ENCODE peak calls at places on chromosomes 2 and 18, in seven cellular contexts. One of them, this sample, is unnamed.

GRCh38 chr2:5695641-5696350 is 3.6 kb downstream of the SOX11 start:
- DNase-seq in Panc1: no peak
- DNase-seq in stimulated activated CD4-positive, alpha-beta T cell treated with anti-CD3 and anti-CD28 coated beads, Interleukin-2, amount 100 ng/mL, for 48 hours: no peak
- DNase-seq in kidney tubule cell: peak; percentile 33
- DNase-seq in fibroblast of the aortic adventitia: no peak
- DNase-seq in EL: no peak
- DNase-seq in RPMI7951: no peak
- DNase-seq in this sample: peak; percentile 27

GRCh38 chr2:71792926-71793761 is 339.8 kb downstream of the DYSF start:
- DNase-seq in EL: peak; percentile 65
- DNase-seq in kidney tubule cell: no peak
- DNase-seq in Panc1: no peak
- DNase-seq in stimulated activated CD4-positive, alpha-beta T cell treated with anti-CD3 and anti-CD28 coated beads, Interleukin-2, amount 100 ng/mL, for 48 hours: no peak
- DNase-seq in RPMI7951: peak; percentile 74
- DNase-seq in fibroblast of the aortic adventitia: no peak
- DNase-seq in this sample: peak; percentile 47

GRCh38 chr18:50075772-50076171 is 119.2 kb downstream of the MYO5B start:
- DNase-seq in RPMI7951: no peak
- DNase-seq in EL: no peak
- DNase-seq in fibroblast of the aortic adventitia: no peak
- DNase-seq in Panc1: no peak
- DNase-seq in stimulated activated CD4-positive, alpha-beta T cell treated with anti-CD3 and anti-CD28 coated beads, Interleukin-2, amount 100 ng/mL, for 48 hours: no peak
- DNase-seq in kidney tubule cell: peak; percentile 61
- DNase-seq in this sample: no peak

GRCh38 chr2:9143264-9143815 is 63.3 kb upstream of the ASAP2 start:
- DNase-seq in stimulated activated CD4-positive, alpha-beta T cell treated with anti-CD3 and anti-CD28 coated beads, Interleukin-2, amount 100 ng/mL, for 48 hours: no peak
- DNase-seq in EL: no peak
- DNase-seq in RPMI7951: no peak
- DNase-seq in fibroblast of the aortic adventitia: no peak
- DNase-seq in Panc1: no peak
- DNase-seq in kidney tubule cell: no peak
- DNase-seq in this sample: no peak

GRCh38 chr2:40746150-40746549 is 294.3 kb upstream of the SLC8A1 start:
- DNase-seq in Panc1: no peak
- DNase-seq in EL: no peak
- DNase-seq in RPMI7951: peak; percentile 82
- DNase-seq in kidney tubule cell: no peak
- DNase-seq in stimulated activated CD4-positive, alpha-beta T cell treated with anti-CD3 and anti-CD28 coated beads, Interleukin-2, amount 100 ng/mL, for 48 hours: no peak
- DNase-seq in fibroblast of the aortic adventitia: no peak
- DNase-seq in this sample: no peak

GRCh38 chr2:234463626-234464290 is 33.1 kb downstream of the ARL4C start:
- DNase-seq in Panc1: peak; percentile 38
- DNase-seq in kidney tubule cell: no peak
- DNase-seq in fibroblast of the aortic adventitia: no peak
- DNase-seq in EL: no peak
- DNase-seq in stimulated activated CD4-positive, alpha-beta T cell treated with anti-CD3 and anti-CD28 coated beads, Interleukin-2, amount 100 ng/mL, for 48 hours: peak; percentile 47
- DNase-seq in RPMI7951: no peak
- DNase-seq in this sample: no peak

GRCh38 chr2:217800433-217801114 is 202.2 kb downstream of the TNS1 start:
- DNase-seq in Panc1: no peak
- DNase-seq in EL: no peak
- DNase-seq in stimulated activated CD4-positive, alpha-beta T cell treated with anti-CD3 and anti-CD28 coated beads, Interleukin-2, amount 100 ng/mL, for 48 hours: no peak
- DNase-seq in kidney tubule cell: no peak
- DNase-seq in fibroblast of the aortic adventitia: no peak
- DNase-seq in RPMI7951: no peak
- DNase-seq in this sample: no peak

GRCh38 chr18:45783097-45784075 is 42.1 kb upstream of the SIGLEC15 start:
- DNase-seq in Panc1: no peak
- DNase-seq in fibroblast of the aortic adventitia: peak; percentile 84
- DNase-seq in RPMI7951: peak; percentile 49
- DNase-seq in EL: peak; percentile 83
- DNase-seq in kidney tubule cell: peak; percentile 52
- DNase-seq in stimulated activated CD4-positive, alpha-beta T cell treated with anti-CD3 and anti-CD28 coated beads, Interleukin-2, amount 100 ng/mL, for 48 hours: no peak
- DNase-seq in this sample: no peak

GRCh38 chr2:43082111-43082877 is 144.1 kb downstream of the ZFP36L2 start:
- DNase-seq in RPMI7951: peak; percentile 99
- DNase-seq in kidney tubule cell: peak; percentile 73
- DNase-seq in stimulated activated CD4-positive, alpha-beta T cell treated with anti-CD3 and anti-CD28 coated beads, Interleukin-2, amount 100 ng/mL, for 48 hours: no peak
- DNase-seq in fibroblast of the aortic adventitia: peak; percentile 90
- DNase-seq in Panc1: no peak
- DNase-seq in EL: peak; percentile 89
- DNase-seq in this sample: peak; percentile 91

GRCh38 chr2:134988994-134989605 is 58.1 kb downstream of the MAP3K19 start:
- DNase-seq in RPMI7951: peak; percentile 42
- DNase-seq in kidney tubule cell: peak; percentile 41
- DNase-seq in stimulated activated CD4-positive, alpha-beta T cell treated with anti-CD3 and anti-CD28 coated beads, Interleukin-2, amount 100 ng/mL, for 48 hours: no peak
- DNase-seq in Panc1: peak; percentile 22
- DNase-seq in EL: peak; percentile 33
- DNase-seq in fibroblast of the aortic adventitia: peak; percentile 61
- DNase-seq in this sample: no peak

GRCh38 chr2:30265441-30266015 is 34.2 kb downstream of the LBH start:
- DNase-seq in fibroblast of the aortic adventitia: peak; percentile 70
- DNase-seq in stimulated activated CD4-positive, alpha-beta T cell treated with anti-CD3 and anti-CD28 coated beads, Interleukin-2, amount 100 ng/mL, for 48 hours: no peak
- DNase-seq in RPMI7951: no peak
- DNase-seq in EL: peak; percentile 11
- DNase-seq in Panc1: no peak
- DNase-seq in kidney tubule cell: no peak
- DNase-seq in this sample: no peak

GRCh38 chr2:173869244-173869643 is 95.9 kb downstream of the SP3 start:
- DNase-seq in RPMI7951: no peak
- DNase-seq in fibroblast of the aortic adventitia: no peak
- DNase-seq in Panc1: no peak
- DNase-seq in EL: no peak
- DNase-seq in kidney tubule cell: no peak
- DNase-seq in stimulated activated CD4-positive, alpha-beta T cell treated with anti-CD3 and anti-CD28 coated beads, Interleukin-2, amount 100 ng/mL, for 48 hours: no peak
- DNase-seq in this sample: no peak

GRCh38 chr2:191245869-191246531 is 796 bp downstream of the MYO1B start:
- DNase-seq in Panc1: no peak
- DNase-seq in kidney tubule cell: peak; percentile 82
- DNase-seq in stimulated activated CD4-positive, alpha-beta T cell treated with anti-CD3 and anti-CD28 coated beads, Interleukin-2, amount 100 ng/mL, for 48 hours: peak; percentile 29
- DNase-seq in EL: peak; percentile 86
- DNase-seq in fibroblast of the aortic adventitia: peak; percentile 53
- DNase-seq in RPMI7951: peak; percentile 82
- DNase-seq in this sample: peak; percentile 70

GRCh38 chr18:48983793-48984437 is 33.1 kb upstream of the SMAD7 start:
- DNase-seq in Panc1: no peak
- DNase-seq in RPMI7951: no peak
- DNase-seq in kidney tubule cell: peak; percentile 73
- DNase-seq in fibroblast of the aortic adventitia: peak; percentile 46
- DNase-seq in EL: peak; percentile 31
- DNase-seq in stimulated activated CD4-positive, alpha-beta T cell treated with anti-CD3 and anti-CD28 coated beads, Interleukin-2, amount 100 ng/mL, for 48 hours: no peak
- DNase-seq in this sample: no peak

GRCh38 chr2:43569921-43570320 is 25.9 kb downstream of the THADA start:
- DNase-seq in stimulated activated CD4-positive, alpha-beta T cell treated with anti-CD3 and anti-CD28 coated beads, Interleukin-2, amount 100 ng/mL, for 48 hours: no peak
- DNase-seq in EL: no peak
- DNase-seq in fibroblast of the aortic adventitia: no peak
- DNase-seq in kidney tubule cell: no peak
- DNase-seq in RPMI7951: no peak
- DNase-seq in Panc1: no peak
- DNase-seq in this sample: no peak

GRCh38 chr2:109612991-109613921 is 510 bp downstream of the SEPTIN10 start:
- DNase-seq in stimulated activated CD4-positive, alpha-beta T cell treated with anti-CD3 and anti-CD28 coated beads, Interleukin-2, amount 100 ng/mL, for 48 hours: no peak
- DNase-seq in EL: peak; percentile 66
- DNase-seq in fibroblast of the aortic adventitia: peak; percentile 78
- DNase-seq in kidney tubule cell: peak; percentile 57
- DNase-seq in RPMI7951: peak; percentile 74
- DNase-seq in Panc1: no peak
- DNase-seq in this sample: peak; percentile 20

GRCh38 chr2:239934571-239935171 is 90.5 kb downstream of the NDUFA10 start:
- DNase-seq in EL: peak; percentile 40
- DNase-seq in RPMI7951: peak; percentile 14
- DNase-seq in fibroblast of the aortic adventitia: peak; percentile 52
- DNase-seq in Panc1: no peak
- DNase-seq in stimulated activated CD4-positive, alpha-beta T cell treated with anti-CD3 and anti-CD28 coated beads, Interleukin-2, amount 100 ng/mL, for 48 hours: peak; percentile 58
- DNase-seq in kidney tubule cell: peak; percentile 32
- DNase-seq in this sample: peak; percentile 71

GRCh38 chr2:17615728-17616351 is 75.3 kb downstream of the VSNL1 start:
- DNase-seq in kidney tubule cell: peak; percentile 88
- DNase-seq in fibroblast of the aortic adventitia: peak; percentile 85
- DNase-seq in Panc1: no peak
- DNase-seq in stimulated activated CD4-positive, alpha-beta T cell treated with anti-CD3 and anti-CD28 coated beads, Interleukin-2, amount 100 ng/mL, for 48 hours: no peak
- DNase-seq in EL: peak; percentile 31
- DNase-seq in RPMI7951: peak; percentile 65
- DNase-seq in this sample: peak; percentile 15

GRCh38 chr2:225164406-225165048 is 122.3 kb upstream of the DOCK10 start:
- DNase-seq in fibroblast of the aortic adventitia: peak; percentile 13
- DNase-seq in EL: no peak
- DNase-seq in kidney tubule cell: no peak
- DNase-seq in Panc1: no peak
- DNase-seq in RPMI7951: no peak
- DNase-seq in stimulated activated CD4-positive, alpha-beta T cell treated with anti-CD3 and anti-CD28 coated beads, Interleukin-2, amount 100 ng/mL, for 48 hours: no peak
- DNase-seq in this sample: peak; percentile 12

GRCh38 chr18:71371951-71372605 is 1083.2 kb downstream of the SOCS6 start:
- DNase-seq in stimulated activated CD4-positive, alpha-beta T cell treated with anti-CD3 and anti-CD28 coated beads, Interleukin-2, amount 100 ng/mL, for 48 hours: no peak
- DNase-seq in RPMI7951: no peak
- DNase-seq in Panc1: no peak
- DNase-seq in fibroblast of the aortic adventitia: no peak
- DNase-seq in EL: no peak
- DNase-seq in kidney tubule cell: no peak
- DNase-seq in this sample: no peak

GRCh38 chr2:163906410-163906809 is 170.6 kb upstream of the FIGN start:
- DNase-seq in kidney tubule cell: no peak
- DNase-seq in Panc1: no peak
- DNase-seq in EL: no peak
- DNase-seq in RPMI7951: no peak
- DNase-seq in fibroblast of the aortic adventitia: peak; percentile 5
- DNase-seq in stimulated activated CD4-positive, alpha-beta T cell treated with anti-CD3 and anti-CD28 coated beads, Interleukin-2, amount 100 ng/mL, for 48 hours: no peak
- DNase-seq in this sample: no peak